ENCODE peak calls at places on chromosomes 4 and X, in seven cellular contexts. N, W, D, Z, H, Q and A are unnamed samples.

GRCh38 chrX:56726609-56727008 is 2.4 kb upstream of the NBDY start:
- DNase-seq in Z (peak; percentile 49), N (no peak), W (peak; percentile 52), H (no peak), Q (no peak), D (peak; percentile 64), A (no peak)

GRCh38 chr4:55932489-55932888 is 16.3 kb upstream of the CEP135 start:
- DNase-seq in H (no peak), Z (no peak), D (no peak), Q (no peak), N (no peak), W (no peak), A (no peak)

GRCh38 chr4:188992706-188993105 is 853.5 kb downstream of the TRIML1 start:
- DNase-seq in H (no peak), N (no peak), Q (no peak), W (no peak), D (peak; percentile 20), Z (no peak), A (no peak)

GRCh38 chrX:44937606-44938005 is 64.6 kb downstream of the KDM6A start:
- DNase-seq in D (no peak), W (no peak), Z (no peak), H (no peak), N (no peak), Q (no peak), A (no peak)

GRCh38 chr4:98166731-98167041 is 23.4 kb upstream of the STPG2 start:
- DNase-seq in W (no peak), D (no peak), Z (no peak), N (no peak), H (no peak), Q (no peak), A (no peak)

GRCh38 chr4:74190919-74191397 is 33.0 kb downstream of the MTHFD2L start:
- DNase-seq in N (no peak), W (no peak), Z (no peak), H (no peak), Q (no peak), D (no peak), A (no peak)

GRCh38 chr4:24965627-24966026 is 52.8 kb upstream of the CCDC149 start:
- DNase-seq in Z (no peak), Q (no peak), D (peak; percentile 4), H (no peak), W (peak; percentile 27), N (no peak), A (peak; percentile 35)

GRCh38 chrX:73481521-73481920 is 34.7 kb downstream of the CDX4 start:
- DNase-seq in N (no peak), W (no peak), Z (no peak), Q (no peak), H (no peak), D (no peak), A (no peak)

GRCh38 chr4:108010167-108010566 is 20.5 kb downstream of the HADH start:
- DNase-seq in W (no peak), Z (no peak), N (no peak), H (no peak), Q (no peak), D (peak; percentile 34), A (no peak)

GRCh38 chr4:185535818-185536729 is 767 bp upstream of the PDLIM3 start:
- DNase-seq in N (no peak), Q (no peak), H (no peak), Z (peak; percentile 17), D (no peak), W (no peak), A (no peak)

GRCh38 chrX:76931518-76931917 is 504.0 kb downstream of the MAGEE1 start:
- DNase-seq in Q (no peak), Z (no peak), W (no peak), N (no peak), H (no peak), D (no peak), A (no peak)

GRCh38 chr4:173231916-173232315 is 63.3 kb downstream of the GALNT7 start:
- DNase-seq in W (no peak), Q (no peak), H (no peak), D (peak; percentile 40), Z (peak; percentile 79), N (no peak), A (no peak)

GRCh38 chr4:21126113-21126512 is 425.9 kb downstream of the PACRGL start:
- DNase-seq in N (no peak), Z (no peak), Q (no peak), D (no peak), H (no peak), W (no peak), A (no peak)

GRCh38 chr4:183356931-183357675 is 34.9 kb upstream of the CLDN24 start:
- DNase-seq in Z (no peak), Q (no peak), D (no peak), H (no peak), N (no peak), W (no peak), A (no peak)

GRCh38 chr4:153507679-153508073 is 41.5 kb downstream of the TMEM131L start:
- DNase-seq in Z (no peak), W (no peak), N (no peak), H (no peak), Q (no peak), D (no peak), A (no peak)

GRCh38 chr4:147753047-147753446 is 21.2 kb downstream of the ARHGAP10 start:
- DNase-seq in H (no peak), N (no peak), W (no peak), Z (no peak), Q (no peak), D (no peak), A (no peak)

GRCh38 chrX:43481601-43482000 is 174.5 kb upstream of the MAOA start:
- DNase-seq in D (no peak), N (no peak), Z (no peak), Q (no peak), H (no peak), W (peak; percentile 47), A (no peak)

GRCh38 chr4:156790866-156791265 is 180.7 kb downstream of the PDGFC start:
- DNase-seq in Z (peak; percentile 24), N (no peak), H (no peak), Q (no peak), D (peak; percentile 83), W (peak; percentile 75), A (peak; percentile 43)

GRCh38 chr4:132266374-132266773 is 882.7 kb upstream of the PCDH10 start:
- DNase-seq in H (no peak), W (no peak), Z (no peak), N (no peak), Q (no peak), D (no peak), A (no peak)
- H3K4me1 ChIP-seq in H (no peaks in the 10 kb centered on the region), W (no peaks in the 10 kb centered on the region), Z (no peaks in the 10 kb centered on the region), N (no peaks in the 10 kb centered on the region), Q (no peaks in the 10 kb centered on the region), D (no peaks in the 10 kb centered on the region), A (no peaks in the 10 kb centered on the region)

GRCh38 chr4:8506006-8506372 is 65.4 kb downstream of the TRMT44 start:
- DNase-seq in D (no peak), N (no peak), H (no peak), Q (no peak), W (no peak), Z (no peak), A (no peak)

GRCh38 chr4:8506373-8507250 is 66.0 kb downstream of the TRMT44 start:
- DNase-seq in W (peak; percentile 77), H (peak; percentile 37), Z (no peak), D (peak; percentile 18), N (no peak), Q (no peak), A (peak; percentile 36)

GRCh38 chr4:8504279-8505007 is 63.9 kb downstream of the TRMT44 start:
- DNase-seq in W (no peak), N (no peak), H (no peak), Z (no peak), Q (no peak), D (no peak), A (no peak)

GRCh38 chr4:8503801-8504200 is 63.2 kb downstream of the TRMT44 start:
- DNase-seq in W (no peak), N (no peak), Q (no peak), H (no peak), D (no peak), Z (no peak), A (no peak)

DNA sequence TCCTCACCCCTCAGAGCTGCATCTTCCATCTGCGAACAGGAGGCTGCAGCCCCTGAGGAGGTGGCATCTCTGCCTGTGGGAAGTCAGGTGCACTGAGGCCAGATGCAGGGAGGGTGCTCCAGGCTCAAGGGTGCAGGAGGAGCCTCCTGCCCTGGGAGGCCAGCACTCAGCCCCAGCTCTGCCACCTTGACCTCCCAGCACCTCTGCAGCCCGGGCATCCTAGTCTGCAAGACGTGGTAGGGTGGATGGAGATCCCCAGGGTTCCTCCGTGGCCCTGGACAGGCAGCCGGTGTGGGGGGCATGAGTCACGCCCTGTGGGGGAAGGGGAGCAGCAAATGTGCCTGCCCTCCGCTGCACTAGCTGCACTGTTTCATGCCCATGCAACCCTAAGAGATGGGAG is 64.7 kb downstream of the TRMT44 start:
- DNase-seq in H (no peak), Z (no peak), D (no peak), N (no peak), Q (no peak), W (no peak), A (no peak)
- H3K4me1 ChIP-seq in H (peaks cover 14% of the 10 kb centered on the region), Z (no peaks in the 10 kb centered on the region), D (peaks cover 15% of the 10 kb centered on the region), N (no peaks in the 10 kb centered on the region), Q (peaks cover 3% of the 10 kb centered on the region), W (peaks cover 21% of the 10 kb centered on the region), A (peaks cover 12% of the 10 kb centered on the region)

GRCh38 chr4:137768196-137768595 is 235.9 kb upstream of the PCDH18 start:
- DNase-seq in N (no peak), Z (peak; percentile 8), D (peak; percentile 24), Q (no peak), H (no peak), W (no peak), A (no peak)

DNA sequence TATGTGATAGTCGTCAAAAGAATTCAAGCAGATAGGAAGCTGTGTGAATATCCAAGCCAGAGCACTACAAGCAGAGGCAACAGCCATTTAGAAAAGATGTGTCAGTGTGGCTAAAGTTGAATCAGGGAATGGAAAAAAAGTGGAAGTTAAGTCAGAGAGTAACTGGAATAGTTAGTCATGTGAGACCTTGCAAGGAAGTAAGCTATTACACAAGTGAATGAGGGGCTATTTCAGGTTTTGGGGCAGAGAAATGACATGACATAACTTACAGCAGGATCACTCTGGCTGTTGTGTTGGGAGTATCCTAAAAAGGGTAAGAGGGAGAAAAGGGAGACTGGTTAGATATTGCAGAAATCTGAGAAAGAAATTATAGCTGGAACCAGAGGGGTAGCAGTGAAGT is 236.6 kb upstream of the PCDH18 start:
- DNase-seq in Q (no peak), W (no peak), Z (no peak), N (no peak), D (no peak), H (no peak), A (no peak)
- H3K4me1 ChIP-seq in Q (no peaks in the 10 kb centered on the region), W (no peaks in the 10 kb centered on the region), Z (no peaks in the 10 kb centered on the region), N (no peaks in the 10 kb centered on the region), D (no peaks in the 10 kb centered on the region), H (no peaks in the 10 kb centered on the region), A (no peaks in the 10 kb centered on the region)

DNA sequence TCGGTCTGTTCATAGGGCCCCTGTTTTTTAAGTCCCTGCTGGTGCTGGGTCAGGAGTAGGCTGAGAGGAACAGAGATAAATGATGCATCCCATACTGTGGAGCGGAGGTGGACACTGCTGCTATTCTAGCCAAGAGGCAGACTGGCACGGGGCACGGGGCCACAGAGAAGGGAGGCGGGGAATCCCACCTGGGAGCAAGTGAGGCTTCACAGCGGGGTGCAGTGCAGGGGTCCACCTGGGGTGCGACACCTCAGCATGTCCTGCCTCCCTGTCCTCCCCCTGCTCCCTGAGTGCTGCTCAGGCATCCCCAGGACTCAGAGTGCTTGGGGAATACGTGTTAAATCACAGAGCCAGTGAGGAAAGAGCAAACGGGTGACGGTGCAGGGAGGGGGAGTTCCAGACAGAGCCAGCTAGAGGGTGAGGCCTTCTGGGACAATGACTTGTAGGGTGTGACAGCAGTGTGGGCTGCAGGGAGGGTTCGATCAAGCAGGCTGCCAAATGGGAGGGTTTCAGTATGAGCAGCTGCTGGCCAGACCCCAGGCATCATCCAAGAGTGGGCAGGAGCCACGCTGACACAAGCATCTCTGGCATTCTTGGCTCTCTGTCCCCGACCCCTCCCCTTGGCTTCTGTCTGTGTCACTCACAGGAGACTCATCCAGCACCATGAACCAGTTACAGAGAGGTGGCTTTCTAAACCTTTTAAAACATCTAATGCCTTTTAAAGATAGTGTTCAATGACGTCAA is 13.7 kb upstream of the HTRA3 start:
- DNase-seq in W (no peak), Q (peak; percentile 72), Z (no peak), N (no peak), H (no peak), D (peak; percentile 14), A (no peak)
- H3K4me1 ChIP-seq in W (no peaks in the 10 kb centered on the region), Q (no peaks in the 10 kb centered on the region), Z (no peaks in the 10 kb centered on the region), N (no peaks in the 10 kb centered on the region), H (no peaks in the 10 kb centered on the region), D (peaks cover under 1% of the 10 kb centered on the region), A (peaks cover 2% of the 10 kb centered on the region)